ENCODE peak calls at places on chromosomes 4 and X, in seven cellular contexts. K, M, O, A, X, U and T are unnamed samples. For H3K36me3, the result is how much of the 10 kb centered on the place peaks cover.

GRCh38 chr4:40003986-40004385 is 26.3 kb upstream of the PDS5A start:
- DNase-seq in A (no peak), K (no peak), X (no peak), U (no peak), O (no peak), M (no peak), T (no peak)

GRCh38 chr4:123826896-123827295 is 430.3 kb downstream of the SPRY1 start:
- DNase-seq in A (no peak), X (no peak), O (peak), M (no peak), K (no peak), U (no peak), T (no peak)

GRCh38 chr4:17286737-17287460 is 225.0 kb downstream of the QDPR start:
- DNase-seq in A (no peak), K (no peak), X (no peak), O (no peak), M (no peak), U (no peak), T (no peak)

GRCh38 chr4:182141623-182142022 is 101.6 kb upstream of the TENM3 start:
- DNase-seq in K (no peak), M (no peak), O (no peak), U (no peak), X (no peak), A (no peak), T (no peak)

GRCh38 chr4:35966558-35966957 is 277.8 kb downstream of the ARAP2 start:
- DNase-seq in O (no peak), X (no peak), U (no peak), M (no peak), A (no peak), K (no peak), T (no peak)

GRCh38 chrX:123878177-123878576 is 18.3 kb downstream of the XIAP start:
- DNase-seq in O (no peak), M (no peak), U (no peak), A (no peak), K (no peak), X (no peak), T (no peak)

GRCh38 chr4:89434364-89434988 is 126.9 kb upstream of the GPRIN3 start:
- DNase-seq in U (peak), A (no peak), K (no peak), O (no peak), M (no peak), X (no peak), T (no peak)

GRCh38 chrX:13194291-13195103 is 125.4 kb downstream of the ATXN3L start:
- DNase-seq in K (no peak), U (no peak), M (no peak), A (no peak), X (no peak), O (no peak), T (no peak)

GRCh38 chr4:155891058-155891457 is 12.4 kb upstream of the TDO2 start:
- DNase-seq in U (no peak), O (no peak), X (no peak), M (no peak), K (no peak), A (no peak), T (no peak)

GRCh38 chr4:17771284-17771908 is 10.0 kb downstream of the FAM184B start:
- DNase-seq in M (no peak), X (no peak), O (no peak), K (no peak), A (no peak), U (no peak), T (no peak)

GRCh38 chr4:73577371-73577770 is 42.9 kb downstream of the RASSF6 start:
- DNase-seq in M (no peak), A (no peak), O (no peak), K (no peak), X (no peak), U (no peak), T (no peak)

GRCh38 chr4:38968668-38969067 is 63.5 kb downstream of the TMEM156 start:
- DNase-seq in O (no peak), M (no peak), X (no peak), K (no peak), A (no peak), U (no peak), T (no peak)

GRCh38 chr4:59629348-59629747 is 1570.8 kb upstream of the ADGRL3 start:
- DNase-seq in K (no peak), M (no peak), X (no peak), O (no peak), A (no peak), U (no peak), T (no peak)

GRCh38 chr4:8615921-8616787 is 23.6 kb downstream of the CPZ start:
- DNase-seq in U (no peak), X (no peak), O (no peak), M (no peak), A (no peak), K (no peak), T (no peak)

GRCh38 chrX:54842638-54843037 is 35.1 kb downstream of the MAGED2 start:
- DNase-seq in U (no peak), M (no peak), K (no peak), X (no peak), A (no peak), O (no peak), T (no peak)

GRCh38 chr4:147192679-147193078 is 247.0 kb upstream of the TTC29 start:
- DNase-seq in X (no peak), A (no peak), K (no peak), O (no peak), M (no peak), U (no peak), T (no peak)

GRCh38 chr4:74897390-74897789 is 35.5 kb upstream of the PARM1 start:
- DNase-seq in O (no peak), A (no peak), X (no peak), M (no peak), U (no peak), K (no peak), T (no peak)

GRCh38 chrX:29528281-29528680 is 687.1 kb upstream of the MAGEB2 start:
- DNase-seq in X (no peak), K (no peak), O (no peak), A (no peak), M (no peak), U (no peak), T (no peak)

GRCh38 chrX:110568396-110568795 is 209.7 kb downstream of the RTL9 start:
- DNase-seq in U (no peak), X (no peak), K (no peak), O (no peak), A (no peak), M (no peak), T (no peak)

GRCh38 chr4:153349206-153349805 is 4.8 kb downstream of the MND1 start:
- DNase-seq in O (no peak), K (no peak), X (no peak), M (no peak), U (no peak), A (no peak), T (no peak)

GRCh38 chr4:103060453-103061148 is 16.0 kb downstream of the SLC9B2 start:
- DNase-seq in U (no peak), M (no peak), O (no peak), A (no peak), K (no peak), X (no peak), T (no peak)

GRCh38 chrX:28491941-28492340 is 95.3 kb upstream of the IL1RAPL1 start:
- DNase-seq in A (no peak), O (no peak), U (no peak), X (no peak), M (no peak), K (no peak), T (no peak)

GRCh38 chr4:106971586-106971985 is 64.5 kb downstream of the DKK2 start:
- DNase-seq in U (peak), A (no peak), O (no peak), X (no peak), K (no peak), M (no peak), T (no peak)

GRCh38 chrX:106170318-106170717 is 2.2 kb downstream of the PWWP3B start:
- DNase-seq in X (no peak), K (no peak), M (no peak), A (no peak), O (no peak), U (peak), T (no peak)

GRCh38 chr4:1285790-1286553 is 3.7 kb upstream of the MAEA start:
- DNase-seq in X (peak), K (no peak), A (no peak), U (peak), M (no peak), O (no peak), T (no peak)

GRCh38 chrX:8815460-8816065 is 14.4 kb upstream of the FAM9A start:
- DNase-seq in U (peak), X (no peak), O (no peak), M (no peak), K (no peak), A (no peak), T (no peak)

GRCh38 chrX:153669174-153669890 is 4.3 kb downstream of the PNCK start:
- DNase-seq in A (no peak), M (no peak), U (no peak), X (no peak), K (no peak), O (no peak), T (no peak)

GRCh38 chrX:68691102-68691501 is 43.6 kb downstream of the STARD8 start:
- DNase-seq in O (no peak), A (no peak), X (no peak), M (no peak), U (no peak), K (no peak), T (no peak)

GRCh38 chrX:51496501-51497291 is at the start of gene NUDT11:
- DNase-seq in X (peak), M (peak), O (peak), U (peak), K (peak), A (peak), T (peak)

GRCh38 chrX:105552395-105552794 is 269.9 kb upstream of the NRK start:
- DNase-seq in O (no peak), U (no peak), A (no peak), X (no peak), M (no peak), K (no peak), T (no peak)

GRCh38 chrX:16978193-16978984 is 31.9 kb downstream of the REPS2 start:
- DNase-seq in X (no peak), K (peak), M (no peak), U (no peak), O (no peak), A (no peak), T (no peak)

GRCh38 chr4:56129431-56129861 is 180.7 kb downstream of the CEP135 start:
- DNase-seq in M (no peak), O (no peak), U (peak), A (peak), X (peak), K (no peak), T (no peak)

GRCh38 chr4:156803056-156803455 is 168.5 kb downstream of the PDGFC start:
- DNase-seq in U (no peak), X (no peak), M (no peak), A (no peak), K (no peak), O (no peak), T (no peak)

GRCh38 chr4:2500547-2500946 is 31.6 kb downstream of the RNF4 start:
- DNase-seq in X (no peak), K (no peak), A (no peak), M (no peak), O (no peak), U (no peak), T (no peak)

GRCh38 chr4:2494992-2495391 is 26.1 kb downstream of the RNF4 start:
- DNase-seq in M (no peak), A (no peak), O (no peak), X (no peak), U (no peak), K (no peak), T (no peak)

GRCh38 chr4:2501034-2501594 is 32.2 kb downstream of the RNF4 start:
- DNase-seq in K (no peak), A (no peak), U (no peak), M (no peak), O (no peak), X (no peak), T (no peak)

GRCh38 chr4:2497324-2497723 is 28.4 kb downstream of the RNF4 start:
- DNase-seq in M (no peak), A (no peak), U (no peak), K (no peak), X (no peak), O (no peak), T (no peak)

GRCh38 chr4:2497931-2498330 is 29.0 kb downstream of the RNF4 start:
- DNase-seq in U (no peak), O (no peak), A (peak), M (no peak), K (no peak), X (no peak), T (no peak)
- H3K36me3 ChIP-seq in U (under half), O (half or more), A (under half), M (under half), K (under half), X (half or more), T (half or more)

DNA sequence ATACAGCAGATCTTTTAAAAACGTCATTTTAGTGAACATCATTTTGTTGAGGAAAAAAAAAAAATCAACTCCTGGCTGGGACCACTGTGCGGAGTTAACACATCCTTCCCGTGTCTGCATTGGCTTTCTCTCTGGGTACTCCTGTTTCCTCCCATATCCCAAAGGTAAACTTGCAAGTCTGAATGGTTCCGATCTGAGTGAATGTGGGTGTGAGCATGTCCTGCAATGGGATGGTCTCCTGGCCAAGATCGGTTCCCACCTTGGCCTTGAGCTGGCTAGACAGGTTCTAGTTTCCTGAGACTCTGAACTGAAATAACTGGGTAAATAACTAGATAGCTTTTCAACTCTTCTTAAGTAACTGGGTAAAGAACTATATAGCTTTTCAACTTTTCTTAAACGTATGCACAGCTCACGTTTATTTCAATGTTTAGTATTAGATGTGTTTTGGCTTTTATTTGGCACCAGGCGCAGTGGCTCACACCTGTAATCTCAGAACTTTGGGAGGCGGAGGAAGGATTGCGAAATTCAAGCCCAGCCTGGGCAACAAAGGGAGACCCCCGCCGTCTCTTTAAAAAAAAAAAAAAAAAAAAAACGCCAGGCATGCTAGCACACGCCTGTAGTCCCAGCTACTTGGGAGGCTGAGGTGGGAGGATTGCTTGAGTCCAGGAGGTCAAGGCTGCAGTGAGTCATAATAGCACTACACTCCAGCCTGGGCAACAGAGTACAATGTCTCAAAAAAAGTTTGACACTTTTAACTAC is 14.0 kb downstream of the RBMX start:
- DNase-seq in U (no peak), O (no peak), M (no peak), X (no peak), K (no peak), A (no peak), T (no peak)
- H3K36me3 ChIP-seq in U (under half), O (half or more), M (under half), X (under half), K (under half), A (under half), T (half or more)

GRCh38 chr4:128866281-128866680 is 56.8 kb downstream of the JADE1 start:
- DNase-seq in K (no peak), M (no peak), O (no peak), U (no peak), A (no peak), X (no peak), T (no peak)
- H3K36me3 ChIP-seq in K (under half), M (under half), O (half or more), U (under half), A (under half), X (under half), T (half or more)

GRCh38 chr4:159360549-159360948 is 257.7 kb downstream of the RAPGEF2 start:
- DNase-seq in U (no peak), O (no peak), A (no peak), X (no peak), K (no peak), M (no peak), T (no peak)
- H3K36me3 ChIP-seq in U (under half), O (half or more), A (under half), X (half or more), K (under half), M (under half), T (half or more)

DNA sequence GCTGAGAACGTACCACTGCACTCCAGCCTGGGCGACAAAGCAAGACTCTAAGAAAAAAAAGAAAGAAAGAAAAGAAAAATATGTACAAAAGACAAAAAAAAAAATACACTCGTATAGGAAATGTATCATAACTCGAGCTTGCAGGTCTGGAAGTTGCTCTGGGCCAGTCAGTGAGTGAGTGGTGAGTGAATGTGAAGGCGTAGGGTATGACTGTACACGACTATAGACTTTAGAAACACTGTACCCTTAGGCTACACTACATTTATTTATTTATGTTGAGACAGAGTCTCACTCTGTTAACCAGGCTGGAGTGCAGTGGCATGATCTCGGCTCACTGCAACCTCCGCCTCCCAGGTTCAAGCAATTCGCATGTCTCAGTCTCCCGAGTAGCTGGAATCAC is 29.4 kb downstream of the EVC2 start:
- DNase-seq in X (no peak), A (no peak), K (no peak), O (no peak), U (no peak), M (no peak), T (no peak)
- H3K36me3 ChIP-seq in X (under half), A (under half), K (under half), O (under half), U (under half), M (under half), T (under half)

GRCh38 chr4:132910226-132910748 is 238.8 kb upstream of the PCDH10 start:
- DNase-seq in A (no peak), O (no peak), X (no peak), M (no peak), K (no peak), U (no peak), T (no peak)
- H3K36me3 ChIP-seq in A (under half), O (under half), X (under half), M (under half), K (under half), U (under half), T (under half)

GRCh38 chrX:340641-341423 is 22.2 kb upstream of the GTPBP6 start:
- DNase-seq in O (no peak), K (no peak), X (no peak), A (no peak), U (no peak), M (no peak), T (peak)
- H3K36me3 ChIP-seq in O (under half), K (under half), X (under half), A (under half), U (under half), M (under half), T (half or more)

GRCh38 chr4:185416955-185417354 is 8.8 kb downstream of the UFSP2 start:
- DNase-seq in K (no peak), U (no peak), O (no peak), A (no peak), M (no peak), X (no peak), T (no peak)

GRCh38 chr4:185411833-185412232 is 13.9 kb downstream of the UFSP2 start:
- DNase-seq in K (no peak), M (no peak), A (no peak), X (no peak), U (no peak), O (no peak), T (no peak)

GRCh38 chr4:185408432-185408831 is 11.8 kb downstream of the ANKRD37 start:
- DNase-seq in U (no peak), O (no peak), A (no peak), K (no peak), X (no peak), M (no peak), T (no peak)

DNA sequence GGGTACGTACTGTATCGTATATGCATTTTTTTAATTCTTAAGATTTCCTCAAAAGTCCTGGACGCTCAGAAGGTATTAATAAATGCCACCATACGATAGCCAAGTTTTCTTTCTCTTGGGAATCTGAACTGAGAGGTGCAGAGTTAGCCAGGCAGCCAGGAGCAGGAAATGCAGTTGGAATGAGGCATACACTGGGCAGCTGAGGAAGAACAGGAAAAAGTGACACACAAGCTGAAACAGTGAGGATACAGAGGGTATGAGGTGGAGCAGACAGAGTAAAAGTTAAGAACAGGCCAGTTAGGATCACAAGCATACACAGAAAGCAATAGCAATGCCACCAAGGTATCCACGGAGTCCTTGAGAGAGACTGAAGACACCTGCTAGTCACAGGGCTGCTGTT is 13.4 kb downstream of the UFSP2 start:
- DNase-seq in K (no peak), M (no peak), O (no peak), A (no peak), X (no peak), U (no peak), T (no peak)
- H3K36me3 ChIP-seq in K (under half), M (under half), O (half or more), A (under half), X (half or more), U (under half), T (half or more)